ENCODE peak calls at places on chromosome 13, in five cellular contexts. D is cardiac fibroblast, M is IMR-90, X is A549, E is body of pancreas. G is an unnamed sample.

GRCh38 chr13:24228852-24229458 is 68.4 kb downstream of the SPATA13 start:
- DNase-seq in X (peak), M (peak), E (peak), D (peak), G (peak)

GRCh38 chr13:113225515-113225914 is 16.1 kb downstream of the CUL4A start:
- DNase-seq in X (no peak), E (no peak), M (no peak), D (no peak), G (no peak)

GRCh38 chr13:20702945-20703784 is at the start of gene IL17D:
- DNase-seq in E (peak), X (no peak), M (no peak), D (no peak), G (peak)

GRCh38 chr13:94387047-94387446 is 92.4 kb downstream of the DCT start:
- DNase-seq in D (no peak), E (no peak), X (no peak), M (no peak), G (no peak)

GRCh38 chr13:39451301-39451700 is 151.7 kb downstream of the LHFPL6 start:
- DNase-seq in M (peak), D (peak), E (peak), X (no peak), G (no peak)

GRCh38 chr13:109785141-109785891 is 1.1 kb downstream of the IRS2 start:
- DNase-seq in E (peak), X (no peak), D (peak), M (peak), G (peak)

GRCh38 chr13:47903836-47904235 is 97.2 kb downstream of the SUCLA2 start:
- DNase-seq in X (no peak), D (peak), M (peak), E (no peak), G (no peak)

GRCh38 chr13:113192279-113192678 is 16.2 kb downstream of the PCID2 start:
- DNase-seq in E (no peak), M (peak), X (no peak), D (no peak), G (no peak)

GRCh38 chr13:40116008-40116407 is 460.5 kb downstream of the COG6 start:
- DNase-seq in M (peak), X (peak), D (peak), E (peak), G (no peak)

GRCh38 chr13:95298971-95299627 is 2.2 kb downstream of the ABCC4 start:
- DNase-seq in E (no peak), D (peak), M (peak), X (no peak), G (no peak)

GRCh38 chr13:77437267-77437666 is 98.2 kb upstream of the SCEL start:
- DNase-seq in X (no peak), M (no peak), D (no peak), E (no peak), G (no peak)

GRCh38 chr13:99057310-99057975 is 79.6 kb upstream of the DOCK9 start:
- DNase-seq in E (no peak), X (peak), D (peak), M (peak), G (no peak)

GRCh38 chr13:99053636-99054233 is 75.9 kb upstream of the DOCK9 start:
- DNase-seq in D (no peak), E (no peak), X (no peak), M (no peak), G (peak)

GRCh38 chr13:99058527-99059495 is 80.9 kb upstream of the DOCK9 start:
- DNase-seq in E (no peak), X (no peak), M (no peak), D (no peak), G (no peak)

GRCh38 chr13:99055286-99056073 is 77.6 kb upstream of the DOCK9 start:
- DNase-seq in X (no peak), D (no peak), E (no peak), M (no peak), G (peak)

DNA sequence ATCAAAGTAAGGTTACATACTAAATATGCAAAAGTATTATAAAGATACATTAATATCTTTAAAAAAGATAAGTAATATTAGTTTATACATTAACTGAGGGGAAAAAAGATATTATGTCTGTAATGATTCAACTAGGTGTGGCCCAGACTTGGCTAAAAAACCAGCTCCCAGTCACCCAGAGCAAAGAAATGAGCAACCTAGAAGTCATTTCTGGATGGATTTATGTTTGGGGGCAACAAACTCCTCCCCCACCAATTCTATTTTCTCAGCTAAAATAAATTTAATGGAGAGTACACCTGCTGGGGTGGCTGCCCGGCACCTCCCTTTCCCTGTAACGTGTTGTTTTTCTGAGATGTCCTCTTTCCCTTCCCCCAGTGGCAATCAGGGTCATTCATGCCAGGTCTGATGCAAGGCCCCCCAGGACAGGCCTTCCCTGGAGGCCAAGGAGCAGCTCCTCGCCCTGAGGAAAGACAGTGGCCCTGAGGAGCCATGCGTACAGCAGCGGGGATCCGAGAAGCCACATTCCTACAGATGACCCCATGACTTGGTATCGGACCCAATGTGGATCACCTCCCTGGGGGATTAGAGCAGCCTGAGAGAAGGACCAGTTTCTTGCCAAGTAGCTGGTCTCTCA is 78.6 kb upstream of the DOCK9 start:
- DNase-seq in X (peak), M (no peak), E (no peak), D (no peak), G (no peak)
- H3K4me3 ChIP-seq in X (peak), M (no peak), E (no peak), D (no peak), G (no peak)

GRCh38 chr13:114324334-114324733 is 10.0 kb downstream of the CHAMP1 start:
- DNase-seq in E (no peak), D (no peak), M (no peak), X (no peak), G (no peak)
- H3K4me3 ChIP-seq in E (no peak), D (no peak), M (no peak), X (no peak), G (no peak)

DNA sequence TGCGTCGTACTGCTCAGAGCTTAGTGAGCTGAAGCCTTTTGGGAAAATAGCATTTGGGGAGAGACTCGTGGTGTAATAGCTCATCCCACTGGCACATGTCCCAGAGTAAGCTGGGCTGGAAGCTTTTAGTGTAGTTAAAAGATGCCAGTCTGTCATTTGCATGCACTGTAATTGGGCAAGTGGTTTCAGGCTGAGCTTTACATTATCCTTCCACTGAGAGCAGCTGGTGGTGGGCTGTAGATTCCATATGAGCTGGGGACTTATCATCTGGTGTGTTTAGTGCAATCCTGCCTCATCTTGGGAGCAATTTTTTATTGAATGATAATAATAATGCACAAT is 69.9 kb downstream of the LRCH1 start:
- DNase-seq in E (peak), X (no peak), D (peak), M (peak), G (no peak)
- H3K4me3 ChIP-seq in E (no peak), X (no peak), D (no peak), M (no peak), G (no peak)

DNA sequence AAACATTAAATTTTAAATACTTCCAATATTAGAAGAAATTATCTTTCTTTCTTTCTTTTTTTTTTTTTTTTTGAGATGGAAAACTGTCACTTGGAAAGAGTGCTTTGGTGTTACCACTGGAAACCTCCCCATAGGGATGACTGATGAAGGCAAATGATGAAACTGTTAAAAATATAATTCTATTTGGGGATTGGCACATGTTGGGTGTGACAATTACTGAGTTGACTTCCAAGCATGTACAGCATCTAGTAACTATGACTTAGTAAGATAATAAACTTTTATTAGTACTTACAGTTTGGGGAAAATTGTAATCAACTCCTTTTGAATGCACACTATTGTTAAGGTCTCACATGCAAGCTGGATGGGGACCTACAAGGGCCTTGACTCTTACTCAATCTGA is 592.5 kb downstream of the KCTD12 start:
- DNase-seq in M (no peak), X (peak), E (no peak), D (peak), G (no peak)
- H3K4me3 ChIP-seq in M (no peak), X (no peak), E (no peak), D (no peak), G (no peak)